ENCODE peak calls at places on chromosomes 7 and 10, in seven cellular contexts. J, F, A, N, D, M and G are unnamed samples.

GRCh38 chr7:1665721-1666250 is 4.3 kb upstream of the ELFN1 start:
- DNase-seq in J (peak), F (peak), A (peak), N (no peak), D (no peak), M (peak), G (no peak)

GRCh38 chr7:75937958-75938786 is 23.2 kb downstream of the POR start:
- DNase-seq in J (peak), F (peak), A (peak), N (no peak), D (peak), M (peak), G (no peak)

GRCh38 chr10:1208376-1209311 is 152.5 kb downstream of the WDR37 start:
- DNase-seq in J (no peak), F (no peak), A (no peak), N (no peak), D (no peak), M (no peak), G (no peak)

GRCh38 chr7:140767418-140767817 is 70.9 kb downstream of the NDUFB2 start:
- DNase-seq in J (no peak), F (no peak), A (no peak), N (no peak), D (no peak), M (no peak), G (no peak)

GRCh38 chr7:93156884-93157283 is 8.7 kb upstream of the SAMD9L start:
- DNase-seq in J (no peak), F (no peak), A (no peak), N (no peak), D (no peak), M (no peak), G (no peak)

GRCh38 chr10:35056686-35057085 is 33.5 kb downstream of the CUL2 start:
- DNase-seq in J (no peak), F (no peak), A (no peak), N (no peak), D (no peak), M (no peak), G (no peak)

GRCh38 chr7:112157072-112157471 is 49.1 kb downstream of the DOCK4 start:
- DNase-seq in J (peak), F (no peak), A (no peak), N (no peak), D (no peak), M (no peak), G (no peak)

GRCh38 chr10:44752451-44753441 is 158.4 kb upstream of the TMEM72 start:
- DNase-seq in J (peak), F (no peak), A (no peak), N (no peak), D (no peak), M (no peak), G (no peak)

GRCh38 chr10:88088441-88089340 is 225.3 kb downstream of the PTEN start:
- DNase-seq in J (peak), F (no peak), A (no peak), N (no peak), D (no peak), M (no peak), G (no peak)

GRCh38 chr7:127667751-127668530 is 15.9 kb downstream of the SND1 start:
- DNase-seq in J (peak), F (no peak), A (no peak), N (no peak), D (no peak), M (no peak), G (no peak)

GRCh38 chr10:70810967-70811366 is 4.8 kb upstream of the SGPL1 start:
- DNase-seq in J (no peak), F (no peak), A (no peak), N (no peak), D (no peak), M (no peak), G (no peak)

GRCh38 chr10:48501226-48501625 is 103.6 kb downstream of the ARHGAP22 start:
- DNase-seq in J (no peak), F (no peak), A (no peak), N (no peak), D (no peak), M (no peak), G (no peak)

GRCh38 chr10:50393784-50394183 is 142.5 kb upstream of the ASAH2 start:
- DNase-seq in J (peak), F (no peak), A (no peak), N (no peak), D (no peak), M (no peak), G (no peak)

GRCh38 chr7:100407285-100408180 is 21.0 kb downstream of the ZCWPW1 start:
- DNase-seq in J (peak), F (peak), A (no peak), N (peak), D (no peak), M (peak), G (no peak)

GRCh38 chr7:35036361-35037171 is 719 bp downstream of the DPY19L1 start:
- DNase-seq in J (peak), F (peak), A (peak), N (peak), D (peak), M (peak), G (peak)

GRCh38 chr10:126609566-126609965 is 60.9 kb downstream of the C10orf90 start:
- DNase-seq in J (no peak), F (no peak), A (no peak), N (no peak), D (no peak), M (no peak), G (no peak)

GRCh38 chr10:50063100-50063499 is 4.7 kb upstream of the WASHC2A start:
- DNase-seq in J (no peak), F (no peak), A (no peak), N (no peak), D (no peak), M (no peak), G (no peak)